ENCODE peak calls at places on chromosomes 6 and 20, in four cellular contexts. F, J, O and X are unnamed samples.

GRCh38 chr6:122726649-122727048 is 52.9 kb upstream of the FABP7 start:
- DNase-seq in F (no peak), J (peak), O (peak), X (no peak)

GRCh38 chr20:62120990-62121775 is 1.1 kb upstream of the LSM14B start:
- DNase-seq in F (peak), J (no peak), O (no peak), X (peak)

GRCh38 chr20:48040491-48040890 is 255.2 kb upstream of the SULF2 start:
- DNase-seq in F (no peak), J (no peak), O (no peak), X (no peak)

GRCh38 chr6:138231399-138231886 is 13.2 kb upstream of the PBOV1 start:
- DNase-seq in F (no peak), J (no peak), O (no peak), X (no peak)

GRCh38 chr20:39893013-39893685 is 795.9 kb downstream of the MAFB start:
- DNase-seq in F (no peak), J (no peak), O (no peak), X (no peak)

GRCh38 chr6:160931378-160932343 is 59.9 kb upstream of the MAP3K4 start:
- DNase-seq in F (no peak), J (no peak), O (no peak), X (peak)

GRCh38 chr6:121849477-121849876 is 414.0 kb downstream of the GJA1 start:
- DNase-seq in F (peak), J (peak), O (peak), X (peak)

GRCh38 chr6:153207617-153208016 is 76.5 kb upstream of the RGS17 start:
- DNase-seq in F (no peak), J (no peak), O (no peak), X (no peak)

GRCh38 chr20:32263398-32263954 is 14.0 kb upstream of the KIF3B start:
- DNase-seq in F (no peak), J (no peak), O (no peak), X (no peak)

GRCh38 chr6:2866183-2866846 is 24.7 kb upstream of the SERPINB1 start:
- DNase-seq in F (no peak), J (no peak), O (no peak), X (no peak)

GRCh38 chr6:11425431-11425871 is 112.1 kb upstream of the TMEM170B start:
- DNase-seq in F (no peak), J (no peak), O (no peak), X (no peak)

GRCh38 chr6:131636880-131637792 is at the start of gene ENPP3:
- DNase-seq in F (no peak), J (no peak), O (peak), X (no peak)

GRCh38 chr6:151478670-151479069 is 15.1 kb upstream of the CCDC170 start:
- DNase-seq in F (no peak), J (no peak), O (no peak), X (no peak)

GRCh38 chr6:160523223-160523622 is 140.9 kb downstream of the LPA start:
- DNase-seq in F (no peak), J (no peak), O (no peak), X (no peak)

GRCh38 chr20:54093423-54094267 is 23.3 kb upstream of the BCAS1 start:
- DNase-seq in F (no peak), J (no peak), O (no peak), X (no peak)
- TF ChIP-seq JUND in F (no peak), J (no peak), O (no peak), X (no peak)

GRCh38 chr6:111767752-111768430 is 105.4 kb downstream of the FYN start:
- DNase-seq in F (no peak), J (no peak), O (no peak), X (no peak)

GRCh38 chr6:111764238-111765182 is 108.7 kb downstream of the FYN start:
- DNase-seq in F (no peak), J (no peak), O (no peak), X (no peak)

GRCh38 chr6:111766524-111766857 is 106.8 kb downstream of the FYN start:
- DNase-seq in F (no peak), J (no peak), O (no peak), X (no peak)

GRCh38 chr6:111768431-111768770 is 104.9 kb downstream of the FYN start:
- DNase-seq in F (no peak), J (no peak), O (no peak), X (no peak)

GRCh38 chr6:111765681-111766523 is 107.3 kb downstream of the FYN start:
- DNase-seq in F (no peak), J (no peak), O (no peak), X (no peak)
- TF ChIP-seq JUND in F (no peak), J (no peak), O (no peak), X (no peak)

GRCh38 chr6:14894105-14894504 is 351.8 kb upstream of the JARID2 start:
- DNase-seq in F (no peak), J (no peak), O (no peak), X (no peak)
- TF ChIP-seq JUND in F (no peak), J (no peak), O (no peak), X (no peak)

GRCh38 chr6:144722925-144723324 is 437.8 kb downstream of the UTRN start:
- DNase-seq in F (no peak), J (no peak), O (no peak), X (no peak)

GRCh38 chr6:144728804-144729203 is 443.7 kb downstream of the UTRN start:
- DNase-seq in F (no peak), J (no peak), O (no peak), X (no peak)

GRCh38 chr6:144723431-144723830 is 438.3 kb downstream of the UTRN start:
- DNase-seq in F (no peak), J (no peak), O (no peak), X (no peak)

GRCh38 chr6:144729502-144729901 is 444.4 kb downstream of the UTRN start:
- DNase-seq in F (no peak), J (no peak), O (no peak), X (no peak)

GRCh38 chr6:144725731-144726522 is 440.8 kb downstream of the UTRN start:
- DNase-seq in F (no peak), J (peak), O (no peak), X (no peak)
- TF ChIP-seq JUND in F (no peak), J (no peak), O (no peak), X (no peak)

GRCh38 chr6:24126586-24127192 is 674 bp downstream of the NRSN1 start:
- DNase-seq in F (peak), J (peak), O (peak), X (peak)
- TF ChIP-seq JUND in F (no peak), J (no peak), O (no peak), X (no peak)

GRCh38 chr6:21593412-21593926 is at the start of gene SOX4:
- DNase-seq in F (peak), J (peak), O (peak), X (peak)
- TF ChIP-seq JUND in F (no peak), J (no peak), O (no peak), X (peak)

GRCh38 chr20:38196016-38196415 is 30.9 kb upstream of the TGM2 start:
- DNase-seq in F (no peak), J (no peak), O (no peak), X (no peak)

GRCh38 chr20:38195521-38195920 is 30.5 kb upstream of the TGM2 start:
- DNase-seq in F (no peak), J (no peak), O (no peak), X (no peak)

GRCh38 chr20:38197217-38198008 is 32.3 kb upstream of the TGM2 start:
- DNase-seq in F (no peak), J (no peak), O (no peak), X (no peak)

GRCh38 chr20:38195041-38195504 is 30.0 kb upstream of the TGM2 start:
- DNase-seq in F (no peak), J (no peak), O (no peak), X (no peak)

GRCh38 chr20:38196592-38196991 is 31.5 kb upstream of the TGM2 start:
- DNase-seq in F (no peak), J (no peak), O (peak), X (no peak)
- TF ChIP-seq JUND in F (no peak), J (no peak), O (no peak), X (no peak)

GRCh38 chr20:38872036-38872435 is 54.2 kb upstream of the FAM83D start:
- DNase-seq in F (no peak), J (no peak), O (no peak), X (no peak)

GRCh38 chr20:38871560-38871953 is 54.7 kb upstream of the FAM83D start:
- DNase-seq in F (no peak), J (no peak), O (no peak), X (no peak)

GRCh38 chr20:38872491-38873049 is 53.6 kb upstream of the FAM83D start:
- DNase-seq in F (no peak), J (no peak), O (no peak), X (no peak)

GRCh38 chr20:38873050-38873581 is 53.1 kb upstream of the FAM83D start:
- DNase-seq in F (no peak), J (no peak), O (no peak), X (no peak)

GRCh38 chr20:38870733-38871559 is 55.3 kb upstream of the FAM83D start:
- DNase-seq in F (peak), J (no peak), O (no peak), X (no peak)
- TF ChIP-seq JUND in F (peak), J (no peak), O (no peak), X (no peak)